ENCODE peak calls at places on chromosomes 6 and 20, in six cellular contexts. Q is heart right ventricle, F is cardiac fibroblast, C is astrocyte, T is COLO829, W is mesenteric fat pad. Y is an unnamed sample.

GRCh38 chr6:142960098-142960497 is 15.1 kb upstream of the HIVEP2 start:
- DNase-seq in Q (no peak), F (peak; percentile 83), C (peak; percentile 61), T (no peak), W (no peak), Y (no peak)

GRCh38 chr6:155310596-155310995 is 3.7 kb downstream of the TFB1M start:
- DNase-seq in Q (no peak), F (peak; percentile 71), C (peak; percentile 30), T (no peak), W (no peak), Y (no peak)

GRCh38 chr6:162849269-162849668 is 121.5 kb downstream of the PACRG start:
- DNase-seq in Q (peak; percentile 12), F (no peak), C (no peak), T (no peak), W (no peak), Y (no peak)

GRCh38 chr6:10558575-10558974 is 37.4 kb downstream of the GCNT2 start:
- DNase-seq in Q (peak; percentile 43), F (no peak), C (no peak), T (peak; percentile 72), W (no peak), Y (no peak)

GRCh38 chr6:3798211-3798909 is 46.8 kb upstream of the PXDC1 start:
- DNase-seq in Q (no peak), F (no peak), C (no peak), T (no peak), W (no peak), Y (no peak)

GRCh38 chr20:48770700-48771099 is 57.1 kb downstream of the PREX1 start:
- DNase-seq in Q (no peak), F (no peak), C (no peak), T (no peak), W (no peak), Y (no peak)

GRCh38 chr20:31739550-31739863 is 417 bp downstream of the TPX2 start:
- DNase-seq in Q (no peak), F (no peak), C (no peak), T (no peak), W (no peak), Y (no peak)

GRCh38 chr6:144776031-144776819 is 491.1 kb downstream of the UTRN start:
- DNase-seq in Q (no peak), F (no peak), C (no peak), T (no peak), W (no peak), Y (no peak)

GRCh38 chr20:46101957-46102356 is 12.2 kb upstream of the NCOA5 start:
- DNase-seq in Q (no peak), F (no peak), C (no peak), T (no peak), W (no peak), Y (no peak)

GRCh38 chr20:34472246-34472925 is 43.8 kb upstream of the DYNLRB1 start:
- DNase-seq in Q (no peak), F (peak; percentile 57), C (peak; percentile 59), T (peak; percentile 60), W (no peak), Y (no peak)

GRCh38 chr6:148364056-148364844 is 21.6 kb downstream of the SASH1 start:
- DNase-seq in Q (peak; percentile 51), F (peak; percentile 96), C (peak; percentile 67), T (no peak), W (no peak), Y (no peak)

GRCh38 chr6:21033095-21033494 is 498.8 kb downstream of the CDKAL1 start:
- DNase-seq in Q (no peak), F (no peak), C (no peak), T (no peak), W (no peak), Y (no peak)

GRCh38 chr6:40672118-40672517 is 85.0 kb upstream of the LRFN2 start:
- DNase-seq in Q (no peak), F (no peak), C (no peak), T (no peak), W (no peak), Y (no peak)

GRCh38 chr6:14852375-14852774 is 393.5 kb upstream of the JARID2 start:
- DNase-seq in Q (no peak), F (no peak), C (no peak), T (no peak), W (no peak), Y (no peak)

GRCh38 chr20:5504061-5504739 is 187.4 kb upstream of the PROKR2 start:
- DNase-seq in Q (peak; percentile 65), F (peak; percentile 25), C (peak; percentile 9), T (no peak), W (no peak), Y (no peak)

GRCh38 chr20:49660912-49661311 is 52.8 kb downstream of the B4GALT5 start:
- DNase-seq in Q (no peak), F (no peak), C (no peak), T (no peak), W (no peak), Y (no peak)

GRCh38 chr6:21840428-21840827 is 246.9 kb downstream of the SOX4 start:
- DNase-seq in Q (no peak), F (peak; percentile 70), C (peak; percentile 66), T (no peak), W (no peak), Y (no peak)

GRCh38 chr6:99002826-99003225 is 55.1 kb upstream of the FBXL4 start:
- DNase-seq in Q (no peak), F (peak; percentile 8), C (no peak), T (peak; percentile 21), W (no peak), Y (no peak)

GRCh38 chr6:74044417-74045096 is 348.6 kb downstream of the CD109 start:
- DNase-seq in Q (peak; percentile 32), F (peak; percentile 55), C (no peak), T (no peak), W (no peak), Y (no peak)

Y was measured in GM06990.